ENCODE peak calls at places on chromosome 17, in ten cellular contexts. G is HFFc6; Z is suprapubic skin; D is endothelial cell; X is lower lobe of right lung; S is colonic mucosa; H is cardiac fibroblast; O is AG10803; Q is stomach; F is activated CD8-positive, alpha-beta T cell treated with anti-CD3 and anti-CD28 coated beads for 36 hours. C is an unnamed sample.

GRCh38 chr17:47741793-47742145 is 8.7 kb downstream of the TBX21 start:
- DNase-seq in G (no peak), Z (no peak), D (no peak), X (no peak), S (no peak), H (no peak), O (no peak), Q (no peak), F (no peak), C (no peak)

GRCh38 chr17:17928422-17929386 is 43.5 kb downstream of the TOM1L2 start:
- DNase-seq in G (no peak), Z (no peak), D (no peak), X (no peak), S (no peak), H (peak; percentile 40), O (no peak), Q (no peak), F (no peak), C (no peak)

GRCh38 chr17:51189628-51190027 is 23.4 kb downstream of the NME2 start:
- DNase-seq in G (no peak), Z (no peak), D (no peak), X (no peak), S (no peak), H (no peak), O (no peak), Q (no peak), F (no peak), C (no peak)

GRCh38 chr17:58667934-58668597 is 23.8 kb downstream of the TEX14 start:
- DNase-seq in G (peak; percentile 15), Z (no peak), D (no peak), X (no peak), S (no peak), H (no peak), O (no peak), Q (no peak), F (no peak), C (no peak)

GRCh38 chr17:68184816-68185436 is 62.9 kb upstream of the AMZ2 start:
- DNase-seq in G (no peak), Z (no peak), D (no peak), X (no peak), S (no peak), H (no peak), O (no peak), Q (no peak), F (peak; percentile 79), C (peak; percentile 14)

GRCh38 chr17:34578016-34578415 is 1.4 kb upstream of the TMEM132E start:
- DNase-seq in G (no peak), Z (no peak), D (no peak), X (no peak), S (no peak), H (no peak), O (no peak), Q (no peak), F (no peak), C (no peak)

GRCh38 chr17:75163074-75163473 is 8.8 kb upstream of the JPT1 start:
- DNase-seq in G (no peak), Z (no peak), D (no peak), X (no peak), S (no peak), H (no peak), O (no peak), Q (no peak), F (no peak), C (no peak)

GRCh38 chr17:75927286-75927922 is 13.4 kb downstream of the FBF1 start:
- DNase-seq in G (no peak), Z (no peak), D (peak; percentile 52), X (peak; percentile 71), S (peak; percentile 38), H (no peak), O (peak; percentile 13), Q (peak; percentile 54), F (peak; percentile 28), C (no peak)

GRCh38 chr17:16027708-16028584 is 28.3 kb downstream of the TTC19 start:
- DNase-seq in G (peak; percentile 94), Z (no peak), D (no peak), X (no peak), S (no peak), H (peak; percentile 84), O (peak; percentile 88), Q (no peak), F (peak; percentile 81), C (no peak)

GRCh38 chr17:19386974-19387920 is at the start of gene MFAP4:
- DNase-seq in G (peak; percentile 77), Z (no peak), D (no peak), X (no peak), S (peak; percentile 53), H (peak; percentile 95), O (peak; percentile 96), Q (no peak), F (peak; percentile 37), C (peak; percentile 80)

GRCh38 chr17:43314582-43314981 is 80.8 kb upstream of the RNU2-1 start:
- DNase-seq in G (no peak), Z (peak; percentile 38), D (no peak), X (no peak), S (peak; percentile 18), H (peak; percentile 3), O (no peak), Q (no peak), F (no peak), C (no peak)

GRCh38 chr17:76883744-76884525 is 15.7 kb downstream of the MGAT5B start:
- DNase-seq in G (no peak), Z (no peak), D (no peak), X (no peak), S (no peak), H (no peak), O (peak; percentile 53), Q (no peak), F (no peak), C (no peak)

GRCh38 chr17:50806141-50806643 is 29.2 kb upstream of the WFIKKN2 start:
- DNase-seq in G (no peak), Z (no peak), D (no peak), X (no peak), S (peak; percentile 31), H (peak; percentile 73), O (no peak), Q (peak; percentile 44), F (peak; percentile 14), C (no peak)

GRCh38 chr17:78910885-78911284 is 7.9 kb upstream of the CEP295NL start:
- DNase-seq in G (no peak), Z (no peak), D (no peak), X (no peak), S (no peak), H (no peak), O (no peak), Q (no peak), F (no peak), C (no peak)

GRCh38 chr17:66629762-66630161 is 205.2 kb upstream of the CACNG5 start:
- DNase-seq in G (no peak), Z (no peak), D (no peak), X (no peak), S (no peak), H (no peak), O (no peak), Q (no peak), F (no peak), C (no peak)

GRCh38 chr17:528253-528652 is 175.6 kb upstream of the RPH3AL start:
- DNase-seq in G (no peak), Z (no peak), D (no peak), X (no peak), S (no peak), H (no peak), O (no peak), Q (no peak), F (no peak), C (no peak)

DNA sequence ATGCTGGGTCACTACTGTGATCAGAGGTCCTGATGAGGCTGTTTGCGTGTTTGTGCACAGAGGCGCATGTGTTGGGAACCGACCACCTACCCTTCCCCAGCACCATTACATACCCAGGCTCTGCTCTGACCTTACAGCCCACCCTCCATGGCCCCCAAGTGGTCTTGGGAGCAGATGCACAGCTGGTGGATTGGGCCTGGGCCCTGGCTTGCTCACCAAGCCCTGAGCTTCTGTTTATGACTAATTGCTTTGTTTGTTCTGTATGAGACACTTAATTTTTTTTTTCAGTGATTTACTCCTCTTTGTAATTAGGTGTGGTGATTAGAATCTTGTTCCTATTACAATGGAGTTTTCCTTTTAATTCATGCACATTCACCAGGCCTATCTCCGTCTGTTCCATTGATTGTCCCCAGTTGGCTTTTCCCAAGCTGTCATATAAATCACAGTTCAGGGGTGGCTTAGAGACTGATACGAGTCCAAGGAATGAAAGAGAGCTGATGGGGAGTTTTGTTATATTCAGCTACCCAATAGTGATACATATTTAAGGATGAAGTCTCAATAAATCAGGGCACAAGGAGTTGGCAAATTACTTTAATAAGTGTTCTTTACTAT is 242.3 kb downstream of the CCDC182 start:
- DNase-seq in G (no peak), Z (no peak), D (no peak), X (no peak), S (no peak), H (no peak), O (no peak), Q (no peak), F (no peak), C (no peak)
- TF ChIP-seq CTCF in G (no peak), Z (no peak), D (no peak), X (no peak), S (no peak), H (no peak), O (no peak), Q (no peak), F (no peak), C (no peak)

GRCh38 chr17:4209611-4210010 is 54.2 kb downstream of the ANKFY1 start:
- DNase-seq in G (no peak), Z (no peak), D (no peak), X (no peak), S (no peak), H (no peak), O (no peak), Q (no peak), F (no peak), C (no peak)
- TF ChIP-seq CTCF in G (no peak), Z (no peak), D (no peak), X (no peak), S (no peak), H (no peak), O (no peak), Q (no peak), F (no peak), C (no peak)

GRCh38 chr17:41667280-41668008 is 21.2 kb upstream of the EIF1 start:
- DNase-seq in G (no peak), Z (no peak), D (no peak), X (peak; percentile 49), S (peak; percentile 25), H (no peak), O (no peak), Q (no peak), F (no peak), C (no peak)
- TF ChIP-seq CTCF in G (no peak), Z (no peak), D (peak; percentile 25), X (no peak), S (no peak), H (no peak), O (no peak), Q (peak; percentile 44), F (no peak), C (peak; percentile 12)

DNA sequence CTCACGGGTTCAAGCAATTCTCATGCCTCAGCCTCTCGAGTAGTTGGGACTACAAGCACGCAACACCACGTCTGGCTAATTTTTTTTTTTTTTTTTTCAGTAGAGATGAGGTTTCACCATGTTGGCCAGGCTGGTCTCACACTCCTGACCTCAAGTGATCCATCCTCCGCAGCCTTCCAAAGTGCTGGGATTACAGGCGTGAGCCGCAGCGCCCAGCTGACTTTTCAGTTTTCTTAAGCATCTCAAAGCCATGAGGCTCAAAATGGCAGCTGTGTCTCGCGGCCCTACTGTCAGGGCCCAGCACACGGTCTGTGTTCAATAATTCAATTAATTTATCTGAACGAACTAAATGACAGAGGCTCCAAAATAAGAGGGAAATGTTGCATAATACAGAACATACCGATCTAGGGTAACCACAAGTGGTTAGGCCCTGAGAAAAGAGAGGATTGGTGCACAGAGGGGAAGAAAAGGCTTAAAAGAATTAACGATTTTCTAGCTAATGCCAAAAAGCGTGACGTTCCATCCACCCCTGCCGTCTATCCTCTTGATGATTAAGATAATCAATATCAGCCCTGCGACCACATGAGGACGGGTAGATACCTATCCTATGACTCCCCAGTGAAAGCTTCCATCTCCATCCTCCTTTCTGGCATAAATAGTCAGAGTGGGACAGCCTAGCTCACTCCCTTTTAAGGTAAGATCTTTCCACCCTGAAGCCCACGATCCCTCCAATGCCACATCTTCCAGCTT is 136.9 kb downstream of the SLC39A11 start:
- DNase-seq in G (no peak), Z (no peak), D (no peak), X (no peak), S (no peak), H (no peak), O (no peak), Q (no peak), F (no peak), C (no peak)
- TF ChIP-seq CTCF in G (no peak), Z (no peak), D (no peak), X (no peak), S (no peak), H (no peak), O (no peak), Q (no peak), F (no peak), C (no peak)